ENCODE peak calls at places on chromosomes 5 and 9, in four cellular contexts. One of them, this sample, is unnamed.

GRCh38 chr5:98108497-98108896 is 665.0 kb upstream of the RGMB start:
- DNase-seq in GM12878: no peak
- DNase-seq in K562: no peak
- DNase-seq in HepG2: no peak
- DNase-seq in this sample: no peak

GRCh38 chr9:127173063-127173462 is 50.6 kb upstream of the ANGPTL2 start:
- DNase-seq in GM12878: no peak
- DNase-seq in K562: no peak
- DNase-seq in HepG2: no peak
- DNase-seq in this sample: peak; percentile 5

GRCh38 chr9:134243778-134244467 is 79.6 kb upstream of the RNU6ATAC start:
- DNase-seq in GM12878: peak; percentile 42
- DNase-seq in K562: no peak
- DNase-seq in HepG2: no peak
- DNase-seq in this sample: no peak

GRCh38 chr5:53063176-53063575 is 46.4 kb downstream of the MOCS2 start:
- DNase-seq in GM12878: no peak
- DNase-seq in K562: no peak
- DNase-seq in HepG2: no peak
- DNase-seq in this sample: no peak

GRCh38 chr5:127872494-127872893 is 169.3 kb downstream of the CCDC192 start:
- DNase-seq in GM12878: no peak
- DNase-seq in K562: no peak
- DNase-seq in HepG2: no peak
- DNase-seq in this sample: no peak

GRCh38 chr5:160434022-160434531 is 12.4 kb downstream of the PTTG1 start:
- DNase-seq in GM12878: peak; percentile 86
- DNase-seq in K562: no peak
- DNase-seq in HepG2: peak; percentile 46
- DNase-seq in this sample: peak; percentile 37

GRCh38 chr5:126624534-126624933 is 23.8 kb downstream of the PHAX start:
- DNase-seq in GM12878: no peak
- DNase-seq in K562: no peak
- DNase-seq in HepG2: peak; percentile 46
- DNase-seq in this sample: no peak

GRCh38 chr9:134326754-134327526 is 685 bp downstream of the RXRA start:
- DNase-seq in GM12878: no peak
- DNase-seq in K562: peak; percentile 50
- DNase-seq in HepG2: no peak
- DNase-seq in this sample: no peak

GRCh38 chr5:171858303-171858702 is 72.7 kb downstream of the SMIM23 start:
- DNase-seq in GM12878: no peak
- DNase-seq in K562: peak; percentile 40
- DNase-seq in HepG2: peak; percentile 19
- DNase-seq in this sample: peak; percentile 37

GRCh38 chr9:120868339-120868675 is 8.7 kb downstream of the PHF19 start:
- DNase-seq in GM12878: no peak
- DNase-seq in K562: no peak
- DNase-seq in HepG2: no peak
- DNase-seq in this sample: no peak

GRCh38 chr5:78509884-78510769 is 138.4 kb downstream of the LHFPL2 start:
- DNase-seq in GM12878: no peak
- DNase-seq in K562: peak; percentile 82
- DNase-seq in HepG2: no peak
- DNase-seq in this sample: peak; percentile 74

GRCh38 chr5:1687301-1687970 is 112.2 kb downstream of the MRPL36 start:
- DNase-seq in GM12878: no peak
- DNase-seq in K562: no peak
- DNase-seq in HepG2: no peak
- DNase-seq in this sample: no peak

GRCh38 chr9:124960409-124960752 is 19.5 kb upstream of the GOLGA1 start:
- DNase-seq in GM12878: no peak
- DNase-seq in K562: no peak
- DNase-seq in HepG2: no peak
- DNase-seq in this sample: no peak

GRCh38 chr5:148376198-148376597 is 7.6 kb upstream of the FBXO38 start:
- DNase-seq in GM12878: no peak
- DNase-seq in K562: no peak
- DNase-seq in HepG2: no peak
- DNase-seq in this sample: no peak

GRCh38 chr9:129763235-129763917 is 10.5 kb upstream of the PTGES start:
- DNase-seq in GM12878: no peak
- DNase-seq in K562: no peak
- DNase-seq in HepG2: no peak
- DNase-seq in this sample: no peak

GRCh38 chr5:10863763-10864383 is 102.8 kb upstream of the DAP start:
- DNase-seq in GM12878: peak; percentile 8
- DNase-seq in K562: peak; percentile 90
- DNase-seq in HepG2: peak; percentile 33
- DNase-seq in this sample: peak; percentile 84

GRCh38 chr5:111779260-111780254 is 22.6 kb upstream of the NREP start:
- DNase-seq in GM12878: no peak
- DNase-seq in K562: no peak
- DNase-seq in HepG2: no peak
- DNase-seq in this sample: no peak

GRCh38 chr9:133367221-133367620 is 8.6 kb downstream of the SURF4 start:
- DNase-seq in GM12878: no peak
- DNase-seq in K562: no peak
- DNase-seq in HepG2: no peak
- DNase-seq in this sample: no peak

GRCh38 chr9:132006657-132007370 is 72.9 kb downstream of the MED27 start:
- DNase-seq in GM12878: peak; percentile 67
- DNase-seq in K562: no peak
- DNase-seq in HepG2: no peak
- DNase-seq in this sample: no peak

GRCh38 chr5:51225671-51226419 is 157.4 kb upstream of the ISL1 start:
- DNase-seq in GM12878: no peak
- DNase-seq in K562: no peak
- DNase-seq in HepG2: no peak
- DNase-seq in this sample: no peak

GRCh38 chr5:176396330-176396729 is 7.8 kb downstream of the HIGD2A start:
- DNase-seq in GM12878: no peak
- DNase-seq in K562: peak; percentile 46
- DNase-seq in HepG2: no peak
- DNase-seq in this sample: no peak

GRCh38 chr5:149215478-149216042 is 56.1 kb upstream of the AFAP1L1 start:
- DNase-seq in GM12878: no peak
- DNase-seq in K562: no peak
- DNase-seq in HepG2: no peak
- DNase-seq in this sample: no peak

GRCh38 chr5:11126844-11127243 is 365.8 kb upstream of the DAP start:
- DNase-seq in GM12878: no peak
- DNase-seq in K562: no peak
- DNase-seq in HepG2: no peak
- DNase-seq in this sample: no peak

GRCh38 chr5:65938256-65938655 is 11.9 kb downstream of the ERBIN start:
- DNase-seq in GM12878: no peak
- DNase-seq in K562: no peak
- DNase-seq in HepG2: no peak
- DNase-seq in this sample: no peak

GRCh38 chr5:119319890-119320289 is 35.9 kb upstream of the TNFAIP8 start:
- DNase-seq in GM12878: no peak
- DNase-seq in K562: no peak
- DNase-seq in HepG2: no peak
- DNase-seq in this sample: no peak

GRCh38 chr5:164204338-164204946 is 699.0 kb downstream of the MAT2B start:
- DNase-seq in GM12878: no peak
- DNase-seq in K562: no peak
- DNase-seq in HepG2: no peak
- DNase-seq in this sample: no peak

GRCh38 chr9:131923766-131924165 is 155.9 kb downstream of the MED27 start:
- DNase-seq in GM12878: no peak
- DNase-seq in K562: no peak
- DNase-seq in HepG2: no peak
- DNase-seq in this sample: no peak

GRCh38 chr5:643811-644271 is 31.7 kb downstream of the CEP72 start:
- DNase-seq in GM12878: peak; percentile 74
- DNase-seq in K562: no peak
- DNase-seq in HepG2: no peak
- DNase-seq in this sample: no peak

GRCh38 chr5:69295088-69295754 is 37.4 kb downstream of the CCDC125 start:
- DNase-seq in GM12878: no peak
- DNase-seq in K562: no peak
- DNase-seq in HepG2: no peak
- DNase-seq in this sample: no peak

GRCh38 chr5:60497706-60498500 is 202.1 kb downstream of the DEPDC1B start:
- DNase-seq in GM12878: no peak
- DNase-seq in K562: no peak
- DNase-seq in HepG2: peak; percentile 56
- DNase-seq in this sample: no peak

GRCh38 chr9:93262537-93263310 is 78.8 kb downstream of the WNK2 start:
- DNase-seq in GM12878: no peak
- DNase-seq in K562: peak; percentile 10
- DNase-seq in HepG2: no peak
- DNase-seq in this sample: peak; percentile 12

GRCh38 chr5:115262066-115262404 is 642 bp downstream of the PGGT1B start:
- DNase-seq in GM12878: peak; percentile 23
- DNase-seq in K562: peak; percentile 13
- DNase-seq in HepG2: peak; percentile 4
- DNase-seq in this sample: no peak

DNA sequence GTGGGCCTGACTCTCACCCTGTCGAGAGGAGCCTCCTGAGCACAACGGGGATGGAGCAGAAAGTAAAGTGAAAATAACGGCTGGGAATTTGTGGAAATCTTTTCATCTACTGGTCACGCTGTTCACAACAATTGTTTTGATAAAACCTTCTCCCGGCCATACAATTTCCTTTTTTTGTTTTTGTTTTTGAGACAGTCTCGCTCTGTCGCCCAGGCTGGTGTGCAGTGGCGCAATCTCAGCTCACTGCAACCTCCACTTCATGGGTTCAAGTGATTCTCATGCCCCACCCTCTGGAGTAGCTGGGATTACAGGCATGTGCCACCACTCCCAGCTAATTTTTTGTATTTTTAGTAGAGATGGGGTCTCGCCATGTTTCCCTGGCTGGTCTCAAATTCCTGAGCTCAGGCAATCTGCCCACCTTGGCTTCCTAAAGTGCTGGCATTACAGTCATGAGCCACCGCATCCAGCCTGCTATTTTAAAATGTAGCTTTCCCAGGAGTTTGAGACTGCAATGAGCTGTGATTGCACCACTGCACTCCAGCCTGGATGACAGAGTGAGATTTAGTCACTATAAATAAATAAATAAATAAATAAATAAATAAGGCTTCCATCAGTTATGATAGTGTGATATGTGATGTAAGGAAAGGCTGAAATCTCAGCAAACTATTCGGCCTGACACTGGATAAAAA is 73.5 kb upstream of the PTGER4 start:
- DNase-seq in GM12878: no peak
- DNase-seq in K562: no peak
- DNase-seq in HepG2: no peak
- DNase-seq in this sample: no peak
- TF ChIP-seq CREM in GM12878: no peak
- TF ChIP-seq CREM in K562: no peak
- TF ChIP-seq CREM in HepG2: no peak
- TF ChIP-seq CREM in this sample: no peak

DNA sequence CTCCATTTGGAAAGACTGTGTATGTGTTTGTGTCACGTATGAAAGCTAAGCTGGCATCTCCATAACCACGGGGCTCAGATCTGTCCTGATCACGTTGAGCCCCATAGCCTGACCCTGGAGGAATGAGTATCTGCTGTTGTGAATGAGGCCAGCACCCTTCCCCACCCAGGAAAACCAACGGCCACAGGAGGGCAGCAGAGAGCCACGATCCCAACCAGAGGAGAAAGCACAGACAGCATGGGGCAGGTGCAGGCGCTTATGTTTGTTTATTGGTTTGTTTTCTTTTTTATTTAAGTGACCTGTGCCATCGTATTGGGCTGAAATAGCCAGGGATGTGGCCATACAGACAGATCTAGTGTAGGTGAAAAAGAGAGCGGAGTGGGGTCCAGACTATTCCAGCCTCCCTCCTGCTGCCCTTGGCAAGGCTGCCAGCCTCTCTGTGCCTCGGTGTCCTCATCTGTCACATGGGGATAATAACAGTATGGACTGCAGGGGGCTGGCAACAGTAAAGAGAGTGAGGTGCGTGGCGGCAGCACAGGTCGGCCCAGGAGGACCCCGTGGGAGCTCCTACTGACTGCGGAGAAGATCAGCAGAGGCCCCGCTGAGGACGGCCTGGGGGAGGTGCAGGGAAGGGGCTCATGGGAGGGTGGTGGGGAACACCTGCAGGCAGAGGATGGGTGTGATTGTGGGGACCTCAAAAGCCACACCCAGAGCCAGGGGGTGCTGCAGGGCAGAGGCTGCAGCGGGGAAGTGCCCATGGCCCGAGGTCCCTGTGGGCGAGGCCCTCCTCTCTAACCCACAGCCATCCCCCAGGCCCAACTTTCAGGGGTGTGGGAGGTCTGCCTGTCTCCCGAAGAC is 12.1 kb downstream of the OR2V2 start:
- DNase-seq in GM12878: no peak
- DNase-seq in K562: peak; percentile 83
- DNase-seq in HepG2: peak; percentile 67
- DNase-seq in this sample: peak; percentile 94
- TF ChIP-seq CREM in GM12878: no peak
- TF ChIP-seq CREM in K562: peak; percentile 50
- TF ChIP-seq CREM in HepG2: no peak
- TF ChIP-seq CREM in this sample: no peak

GRCh38 chr5:124056326-124057160 is 544.6 kb downstream of the CSNK1G3 start:
- DNase-seq in GM12878: peak; percentile 46
- DNase-seq in K562: no peak
- DNase-seq in HepG2: no peak
- DNase-seq in this sample: no peak
- TF ChIP-seq CREM in GM12878: no peak
- TF ChIP-seq CREM in K562: no peak
- TF ChIP-seq CREM in HepG2: no peak
- TF ChIP-seq CREM in this sample: no peak

GRCh38 chr5:175252234-175252805 is 191.7 kb downstream of the DRD1 start:
- DNase-seq in GM12878: no peak
- DNase-seq in K562: no peak
- DNase-seq in HepG2: no peak
- DNase-seq in this sample: no peak

GRCh38 chr5:175257128-175257846 is 186.7 kb downstream of the DRD1 start:
- DNase-seq in GM12878: no peak
- DNase-seq in K562: no peak
- DNase-seq in HepG2: no peak
- DNase-seq in this sample: no peak

GRCh38 chr5:175250426-175250825 is 193.6 kb downstream of the DRD1 start:
- DNase-seq in GM12878: no peak
- DNase-seq in K562: no peak
- DNase-seq in HepG2: no peak
- DNase-seq in this sample: no peak

GRCh38 chr5:175254155-175254554 is 189.8 kb downstream of the DRD1 start:
- DNase-seq in GM12878: no peak
- DNase-seq in K562: no peak
- DNase-seq in HepG2: no peak
- DNase-seq in this sample: no peak

DNA sequence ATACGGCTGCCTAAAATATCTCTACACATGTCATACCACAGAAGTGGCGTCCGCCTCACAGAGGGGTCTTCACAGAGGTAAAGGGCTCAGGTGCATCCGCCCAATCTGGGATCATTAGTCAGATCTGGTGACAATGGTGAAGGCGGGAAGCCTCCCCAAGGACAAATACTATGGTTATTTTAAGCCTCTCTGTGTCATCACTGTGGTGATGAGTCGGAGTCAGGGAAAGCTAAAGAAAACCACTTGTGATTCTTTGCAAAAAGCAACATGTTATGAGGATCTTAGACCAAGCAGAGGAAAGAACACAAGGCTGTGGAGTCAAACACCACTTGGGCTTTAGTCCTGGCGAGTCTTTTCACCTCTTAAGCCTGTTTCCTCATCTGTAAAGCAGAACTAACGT is 190.4 kb downstream of the DRD1 start:
- DNase-seq in GM12878: no peak
- DNase-seq in K562: no peak
- DNase-seq in HepG2: no peak
- DNase-seq in this sample: no peak
- TF ChIP-seq CREM in GM12878: no peak
- TF ChIP-seq CREM in K562: no peak
- TF ChIP-seq CREM in HepG2: no peak
- TF ChIP-seq CREM in this sample: no peak